ENCODE peak calls at places on chromosomes 3 and 15, in ten cellular contexts. F is DMS153; O is hippocampal formation; Y is Panc1; Z is PC-9; K is hypothalamus; G is activated naive CD8-positive, alpha-beta T cell treated with anti-CD3 and anti-CD28 coated beads, Interleukin-2, amount 50 U/mL, for 24 hours; W is transverse colon; A is T-helper 22 cell; J is Peyer's patch. Q is an unnamed sample.

GRCh38 chr15:39404767-39405173 is 176.1 kb upstream of the THBS1 start:
- DNase-seq in Z (peak; percentile 95), G (no peak), Y (no peak), F (no peak), A (no peak), J (no peak), K (no peak), W (no peak), O (no peak), Q (no peak)

GRCh38 chr3:51718547-51719412 is 11.9 kb downstream of the GRM2 start:
- DNase-seq in F (no peak), W (peak; percentile 73), Y (peak; percentile 27), G (peak; percentile 83), A (no peak), Z (peak; percentile 43), K (no peak), J (peak; percentile 65), O (no peak), Q (peak; percentile 81)

GRCh38 chr3:183807329-183807728 is 18.0 kb downstream of the MAP6D1 start:
- DNase-seq in J (no peak), O (no peak), A (no peak), Y (no peak), F (peak; percentile 41), K (no peak), G (no peak), W (no peak), Z (no peak), Q (no peak)

GRCh38 chr15:85707519-85708338 is 87.0 kb downstream of the KLHL25 start:
- DNase-seq in Y (no peak), A (no peak), F (no peak), G (no peak), K (no peak), Z (no peak), W (no peak), J (no peak), O (no peak), Q (peak; percentile 49)

GRCh38 chr3:186821429-186822367 is 15.4 kb upstream of the RFC4 start:
- DNase-seq in Y (peak; percentile 33), K (no peak), J (no peak), O (no peak), G (no peak), Z (no peak), W (no peak), A (no peak), F (no peak), Q (no peak)

GRCh38 chr3:98612587-98612986 is 19.2 kb upstream of the CPOX start:
- DNase-seq in A (no peak), O (no peak), W (peak; percentile 11), K (no peak), Y (no peak), G (no peak), J (no peak), Z (no peak), F (no peak), Q (no peak)

GRCh38 chr15:63491116-63491817 is 13.1 kb upstream of the USP3 start:
- DNase-seq in O (no peak), Y (no peak), F (no peak), A (no peak), K (no peak), J (no peak), Z (no peak), W (no peak), G (no peak), Q (no peak)

GRCh38 chr3:58242340-58242739 is 4.7 kb downstream of the ABHD6 start:
- DNase-seq in O (no peak), F (no peak), Y (no peak), W (no peak), Z (peak; percentile 57), A (no peak), J (no peak), G (no peak), K (no peak), Q (peak; percentile 33)

GRCh38 chr3:130576571-130577266 is 59.7 kb downstream of the COL6A6 start:
- DNase-seq in F (no peak), Y (no peak), O (no peak), G (no peak), W (no peak), K (no peak), Z (no peak), J (no peak), A (no peak), Q (no peak)

GRCh38 chr3:70716832-70717231 is 404.4 kb upstream of the MDFIC2 start:
- DNase-seq in O (peak; percentile 33), A (no peak), Z (no peak), Y (no peak), J (no peak), G (no peak), F (no peak), W (no peak), K (no peak), Q (no peak)

GRCh38 chr3:154795582-154795981 is 284.5 kb upstream of the MME start:
- DNase-seq in J (no peak), Y (no peak), O (peak; percentile 7), W (no peak), G (no peak), K (no peak), F (no peak), Z (no peak), A (no peak), Q (no peak)

GRCh38 chr15:80727596-80727995 is 32.5 kb downstream of the ABHD17C start:
- DNase-seq in G (no peak), F (no peak), A (no peak), J (no peak), O (no peak), W (no peak), Z (no peak), Y (no peak), K (no peak), Q (no peak)

GRCh38 chr15:74815121-74815933 is 2.7 kb downstream of the LMAN1L start:
- DNase-seq in Z (no peak), G (no peak), A (no peak), O (no peak), F (no peak), J (peak; percentile 73), W (peak; percentile 82), Y (no peak), K (no peak), Q (peak; percentile 88)

GRCh38 chr3:123755508-123755907 is 128.6 kb downstream of the MYLK start:
- DNase-seq in O (no peak), J (no peak), K (no peak), F (no peak), G (no peak), A (no peak), W (no peak), Z (no peak), Y (no peak), Q (no peak)

GRCh38 chr3:35404571-35404970 is 234.8 kb upstream of the ARPP21 start:
- DNase-seq in A (no peak), K (no peak), F (no peak), Z (no peak), O (no peak), Y (no peak), W (no peak), G (no peak), J (no peak), Q (no peak)

GRCh38 chr3:156307704-156308103 is 187.3 kb downstream of the KCNAB1 start:
- DNase-seq in O (no peak), Y (no peak), F (no peak), J (no peak), W (peak; percentile 50), G (no peak), A (no peak), Z (no peak), K (no peak), Q (peak; percentile 88)

GRCh38 chr15:30943654-30944335 is 40.1 kb downstream of the FAN1 start:
- DNase-seq in A (no peak), O (no peak), Y (no peak), Z (no peak), J (no peak), K (no peak), F (no peak), W (no peak), G (no peak), Q (no peak)

GRCh38 chr15:34185666-34186065 is 24.2 kb downstream of the KATNBL1 start:
- DNase-seq in G (no peak), J (no peak), K (no peak), A (no peak), Z (no peak), O (no peak), Y (no peak), F (no peak), W (no peak), Q (no peak)

GRCh38 chr15:39188314-39188713 is 392.6 kb upstream of the THBS1 start:
- DNase-seq in Z (no peak), K (no peak), Y (no peak), F (no peak), O (no peak), W (no peak), A (no peak), G (no peak), J (no peak), Q (no peak)

GRCh38 chr15:66761723-66762595 is 59.9 kb downstream of the SMAD6 start:
- DNase-seq in O (no peak), W (no peak), F (no peak), J (peak; percentile 43), K (no peak), A (no peak), Y (no peak), G (no peak), Z (no peak), Q (no peak)

GRCh38 chr3:108090066-108090700 is 648 bp downstream of the CD47 start:
- DNase-seq in G (peak; percentile 63), J (peak; percentile 65), Z (peak; percentile 46), W (peak; percentile 29), Y (no peak), A (peak; percentile 56), K (peak; percentile 64), O (peak; percentile 67), F (no peak), Q (peak; percentile 34)

GRCh38 chr3:127750226-127751031 is 71.9 kb downstream of the MGLL start:
- DNase-seq in A (no peak), Z (peak; percentile 84), W (peak; percentile 41), K (no peak), Y (no peak), J (peak; percentile 31), O (no peak), G (no peak), F (no peak), Q (no peak)

GRCh38 chr3:49298511-49298910 is 21.5 kb upstream of the C3orf62 start:
- DNase-seq in G (no peak), Y (no peak), O (no peak), A (no peak), K (no peak), J (no peak), F (no peak), W (no peak), Z (no peak), Q (no peak)